ENCODE peak calls at places on chromosome 6, in seven cellular contexts. P is hepatocyte, X is GM23248, Z is PC-9, T is fibroblast of lung, I is HCT116, E is GM23338. B is an unnamed sample.

GRCh38 chr6:39881851-39882566 is 52.3 kb downstream of the MOCS1 start:
- DNase-seq in I (no peak), T (peak), X (peak), Z (no peak), E (no peak), P (no peak), B (no peak)

GRCh38 chr6:157893238-157893637 is 70.2 kb downstream of the SNX9 start:
- DNase-seq in E (no peak), Z (no peak), P (no peak), I (no peak), T (no peak), X (no peak), B (no peak)

GRCh38 chr6:115551510-115551909 is 509.2 kb downstream of the FRK start:
- DNase-seq in I (no peak), T (no peak), P (no peak), Z (no peak), X (no peak), E (no peak), B (peak)

GRCh38 chr6:145669627-145670034 is 65.7 kb downstream of the EPM2A start:
- DNase-seq in P (no peak), T (peak), Z (no peak), X (peak), E (no peak), I (no peak), B (peak)

GRCh38 chr6:126531273-126531672 is 191.4 kb downstream of the CENPW start:
- DNase-seq in E (no peak), P (no peak), T (no peak), X (no peak), I (no peak), Z (no peak), B (no peak)

GRCh38 chr6:69138173-69138572 is 503.1 kb downstream of the ADGRB3 start:
- DNase-seq in E (no peak), Z (no peak), P (no peak), I (no peak), X (no peak), T (peak), B (no peak)

GRCh38 chr6:107171513-107171912 is 56.2 kb upstream of the BEND3 start:
- DNase-seq in T (no peak), P (no peak), I (no peak), Z (no peak), E (no peak), X (no peak), B (no peak)

GRCh38 chr6:68756454-68757375 is 121.6 kb downstream of the ADGRB3 start:
- DNase-seq in I (no peak), X (no peak), Z (no peak), E (no peak), P (no peak), T (no peak), B (no peak)

GRCh38 chr6:27896398-27896796 is 15.8 kb downstream of the OR2B2 start:
- DNase-seq in Z (no peak), E (no peak), I (no peak), T (no peak), X (no peak), P (no peak), B (no peak)

GRCh38 chr6:70669133-70669532 is 1.4 kb downstream of the SMAP1 start:
- DNase-seq in Z (no peak), X (peak), P (peak), I (no peak), T (peak), E (no peak), B (no peak)

GRCh38 chr6:168938546-168938945 is 315.1 kb downstream of the THBS2 start:
- DNase-seq in T (no peak), E (no peak), X (no peak), Z (no peak), P (no peak), I (no peak), B (no peak)

GRCh38 chr6:99933129-99933528 is 60.9 kb downstream of the MCHR2 start:
- DNase-seq in I (no peak), E (no peak), Z (no peak), T (peak), X (peak), P (no peak), B (no peak)

GRCh38 chr6:164243949-164244348 is 829.4 kb downstream of the QKI start:
- DNase-seq in E (no peak), Z (no peak), T (no peak), I (no peak), P (no peak), X (no peak), B (no peak)

GRCh38 chr6:161549977-161550655 is 276.3 kb upstream of the AGPAT4 start:
- DNase-seq in X (peak), I (peak), Z (no peak), P (peak), E (peak), T (peak), B (peak)

GRCh38 chr6:2126351-2126750 is 119.1 kb downstream of the GMDS start:
- DNase-seq in T (no peak), I (no peak), Z (no peak), P (no peak), E (no peak), X (no peak), B (no peak)

GRCh38 chr6:79544939-79545450 is 7.8 kb upstream of the LCA5 start:
- DNase-seq in I (peak), E (peak), Z (peak), X (peak), P (peak), T (peak), B (peak)

GRCh38 chr6:73679009-73679408 is 17.0 kb upstream of the CD109 start:
- DNase-seq in E (no peak), P (no peak), Z (no peak), I (no peak), T (no peak), X (no peak), B (no peak)

GRCh38 chr6:35186571-35186970 is 27.2 kb upstream of the SCUBE3 start:
- DNase-seq in P (no peak), E (no peak), T (no peak), Z (no peak), X (no peak), I (no peak), B (no peak)

GRCh38 chr6:10248378-10248843 is 166.5 kb downstream of the TFAP2A start:
- DNase-seq in X (peak), I (no peak), Z (peak), P (no peak), E (peak), T (peak), B (peak)

GRCh38 chr6:168956884-168957730 is 296.5 kb downstream of the THBS2 start:
- DNase-seq in P (peak), T (peak), E (peak), X (peak), Z (peak), I (peak), B (peak)

GRCh38 chr6:113976806-113977205 is 5.9 kb upstream of the HDAC2 start:
- DNase-seq in E (no peak), I (no peak), P (no peak), T (peak), Z (no peak), X (no peak), B (no peak)

GRCh38 chr6:63573899-63574553 is 1.7 kb downstream of the LOC128125822 start:
- DNase-seq in X (peak), P (peak), T (peak), I (peak), E (peak), Z (peak), B (peak)

GRCh38 chr6:80454197-80454596 is 347.7 kb downstream of the BCKDHB start:
- DNase-seq in E (no peak), I (peak), T (peak), X (peak), P (no peak), Z (peak), B (no peak)

GRCh38 chr6:138246650-138247440 is 28.6 kb upstream of the PBOV1 start:
- DNase-seq in I (no peak), P (no peak), T (peak), E (no peak), X (no peak), Z (no peak), B (no peak)

GRCh38 chr6:135163440-135163738 is 17.7 kb upstream of the MYB start:
- DNase-seq in Z (no peak), T (no peak), I (no peak), X (no peak), P (no peak), E (no peak), B (no peak)

GRCh38 chr6:42029062-42029685 is 21.1 kb upstream of the TAF8 start:
- DNase-seq in E (no peak), I (no peak), T (no peak), Z (no peak), P (no peak), X (no peak), B (no peak)

GRCh38 chr6:55528624-55529023 is 50.4 kb downstream of the HMGCLL1 start:
- DNase-seq in X (peak), Z (peak), I (peak), T (peak), P (peak), E (peak), B (peak)

GRCh38 chr6:157096522-157096921 is 226.8 kb downstream of the TMEM242 start:
- DNase-seq in T (no peak), Z (no peak), P (no peak), I (no peak), X (no peak), E (no peak), B (no peak)

GRCh38 chr6:138007014-138007472 is 100.2 kb downstream of the PERP start:
- DNase-seq in T (peak), E (peak), Z (peak), I (peak), P (peak), X (peak), B (peak)

GRCh38 chr6:129192458-129192989 is 309.6 kb downstream of the LAMA2 start:
- DNase-seq in T (no peak), E (peak), P (no peak), X (no peak), I (no peak), Z (no peak), B (no peak)

GRCh38 chr6:149031545-149032317 is 284.9 kb downstream of the UST start:
- DNase-seq in I (peak), X (peak), E (no peak), Z (peak), P (no peak), T (peak), B (no peak)
- H3K4me3 ChIP-seq in I (peak), X (no peak), E (no peak), Z (peak), P (no peak), T (no peak), B (no peak)

GRCh38 chr6:154960299-154960796 is 34.8 kb upstream of the TIAM2 start:
- DNase-seq in X (no peak), E (no peak), T (no peak), Z (no peak), P (peak), I (no peak), B (no peak)

GRCh38 chr6:154953644-154954043 is 41.5 kb upstream of the TIAM2 start:
- DNase-seq in X (no peak), Z (no peak), P (no peak), I (no peak), E (no peak), T (no peak), B (no peak)

GRCh38 chr6:154958469-154958868 is 36.6 kb upstream of the TIAM2 start:
- DNase-seq in T (no peak), E (no peak), Z (no peak), P (no peak), I (no peak), X (no peak), B (no peak)

GRCh38 chr6:154954352-154954751 is 40.8 kb upstream of the TIAM2 start:
- DNase-seq in E (no peak), Z (no peak), X (no peak), I (no peak), P (no peak), T (peak), B (no peak)

GRCh38 chr6:154956771-154957522 is 38.2 kb upstream of the TIAM2 start:
- DNase-seq in I (no peak), E (peak), T (no peak), X (no peak), P (no peak), Z (no peak), B (no peak)
- H3K27ac ChIP-seq in I (no peak), E (no peak), T (no peak), X (no peak), P (no peak), Z (no peak), B (no peak)

GRCh38 chr6:50850223-50850751 is 31.6 kb downstream of the TFAP2B start:
- DNase-seq in T (no peak), E (peak), P (peak), I (no peak), X (no peak), Z (no peak), B (peak)

GRCh38 chr6:50851269-50851847 is 32.7 kb downstream of the TFAP2B start:
- DNase-seq in E (no peak), X (no peak), P (no peak), T (no peak), I (no peak), Z (no peak), B (no peak)

GRCh38 chr6:50849016-50849748 is 30.5 kb downstream of the TFAP2B start:
- DNase-seq in T (no peak), P (no peak), Z (no peak), E (peak), X (no peak), I (no peak), B (no peak)

GRCh38 chr6:50849781-50850180 is 31.1 kb downstream of the TFAP2B start:
- DNase-seq in I (no peak), P (no peak), E (no peak), X (no peak), T (no peak), Z (no peak), B (no peak)

DNA sequence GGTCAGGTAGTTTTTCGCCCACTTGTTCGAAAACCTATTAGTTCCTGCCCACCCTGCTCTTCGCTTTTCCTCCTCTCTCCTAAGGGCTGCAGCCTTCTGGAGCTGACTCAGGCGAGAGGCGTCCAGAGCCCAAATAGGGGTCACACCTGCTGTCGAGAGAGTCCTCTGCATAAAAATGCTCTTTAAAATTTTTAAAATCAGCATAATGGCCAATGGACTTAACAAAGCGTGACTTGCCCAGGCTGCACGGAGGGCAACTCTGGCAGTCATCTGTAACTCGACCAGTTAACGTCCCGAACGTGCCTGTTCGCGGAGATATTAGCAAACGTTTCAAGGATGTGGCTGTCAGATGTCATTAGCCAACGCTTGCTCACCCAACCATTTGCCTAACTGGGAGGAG is 32.2 kb downstream of the TFAP2B start:
- DNase-seq in E (no peak), Z (no peak), T (no peak), I (no peak), X (no peak), P (no peak), B (no peak)
- TF ChIP-seq EZH2 in E (no peak), Z (no peak), T (no peak), I (no peak), X (no peak), P (no peak), B (no peak)

DNA sequence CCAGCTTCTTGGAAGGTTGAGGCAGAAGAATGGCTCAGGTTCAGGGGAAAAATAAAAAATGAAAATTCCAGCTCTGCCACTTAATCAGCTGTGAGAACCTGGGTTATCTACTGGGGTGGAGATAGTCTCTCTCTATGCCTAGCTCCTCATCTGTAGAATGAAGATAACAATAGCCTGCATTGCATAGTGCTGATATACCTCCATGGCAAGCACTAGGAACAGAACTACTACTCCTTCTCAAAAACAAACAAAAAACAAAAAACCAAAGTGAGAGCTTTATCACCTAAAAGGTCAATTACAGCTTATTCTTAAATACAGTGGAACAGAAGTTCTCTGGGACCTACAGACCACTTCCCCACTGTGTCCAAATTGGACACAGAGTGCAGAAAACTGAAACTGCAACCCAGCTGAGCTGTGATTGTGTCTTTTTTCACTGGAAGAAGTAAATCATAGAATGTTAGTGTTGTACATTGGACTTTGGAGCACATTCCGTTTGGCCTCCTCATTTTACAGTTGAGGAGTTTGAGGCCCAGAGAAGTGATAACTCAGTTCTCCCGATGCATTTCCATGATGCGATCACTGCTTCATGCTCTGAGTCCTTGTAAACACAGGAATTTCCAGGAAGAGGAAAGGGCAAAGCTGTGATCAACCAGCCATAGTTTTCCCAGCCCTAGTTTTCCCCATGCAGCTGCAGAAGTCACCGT is 23.3 kb downstream of the MTFR2 start:
- DNase-seq in T (peak), P (peak), X (peak), I (no peak), E (no peak), Z (no peak), B (no peak)
- H3K4me3 ChIP-seq in T (no peak), P (no peak), X (peak), I (no peak), E (no peak), Z (peak), B (no peak)

DNA sequence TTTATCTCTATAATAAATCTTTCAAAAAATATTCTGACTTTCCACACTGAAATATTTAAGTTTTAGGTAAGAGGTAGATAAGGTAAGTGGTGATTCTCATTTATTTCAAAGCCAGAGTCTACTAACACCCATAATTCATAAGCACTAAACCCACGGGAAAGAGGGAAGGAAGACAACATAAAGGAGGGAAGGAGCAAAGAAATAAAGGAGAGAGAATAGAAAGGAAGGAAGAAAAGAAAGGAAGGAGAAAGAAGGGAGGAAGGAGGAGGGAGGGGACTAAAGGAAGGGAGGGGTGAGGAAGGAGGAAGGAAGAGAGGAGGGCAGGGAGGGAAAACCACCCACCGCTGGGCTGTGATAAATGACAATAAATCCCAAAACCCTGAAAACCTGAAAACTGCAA is 25.2 kb downstream of the MAP3K5 start:
- DNase-seq in E (no peak), I (no peak), T (no peak), Z (no peak), X (no peak), P (no peak), B (no peak)
- H3K27ac ChIP-seq in E (no peak), I (no peak), T (no peak), Z (no peak), X (no peak), P (no peak), B (peak)

DNA sequence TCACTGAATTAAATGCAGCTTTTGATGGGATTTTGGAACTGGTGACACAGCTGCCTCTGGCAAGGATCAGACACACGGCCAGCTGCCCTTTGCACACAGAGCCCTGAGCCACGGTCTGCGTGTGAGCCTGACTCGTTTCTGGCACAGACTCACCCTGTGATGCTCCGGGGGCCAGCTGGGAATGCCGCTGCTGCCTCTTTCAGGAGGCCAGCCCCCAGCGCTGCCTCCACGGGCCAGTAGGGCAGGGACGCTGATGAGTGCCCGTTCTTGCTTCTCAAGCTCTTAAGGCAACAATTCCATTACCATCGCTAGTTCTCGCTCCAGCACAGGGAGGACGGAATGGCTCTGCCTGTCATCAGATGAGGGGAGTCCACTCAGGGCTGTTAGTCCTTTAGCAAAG is 61.6 kb downstream of the IRF4 start:
- DNase-seq in X (peak), E (no peak), P (no peak), Z (no peak), T (no peak), I (no peak), B (no peak)
- TF ChIP-seq EZH2 in X (no peak), E (no peak), P (no peak), Z (no peak), T (no peak), I (no peak), B (no peak)

GRCh38 chr6:26128013-26128771 is 41.0 kb downstream of the HFE start:
- DNase-seq in I (no peak), X (no peak), P (no peak), T (no peak), Z (no peak), E (no peak), B (no peak)
- H3K4me3 ChIP-seq in I (no peak), X (peak), P (no peak), T (peak), Z (no peak), E (peak), B (peak)

B was measured in A673.